ENCODE peak calls at places on chromosomes 7 and 10, in eight cellular contexts. Y, M, A, R, K, V, L and C are unnamed samples.

GRCh38 chr10:13189946-13190345 is 28.6 kb downstream of the MCM10 start:
- DNase-seq in Y (no peak), M (no peak), A (no peak), R (no peak), K (no peak), V (no peak), L (no peak), C (no peak)

GRCh38 chr7:39413866-39414668 is 152.1 kb upstream of the YAE1 start:
- DNase-seq in Y (no peak), M (peak), A (peak), R (no peak), K (peak), V (no peak), L (no peak), C (peak)

GRCh38 chr7:117248810-117249209 is 74.0 kb downstream of the WNT2 start:
- DNase-seq in Y (no peak), M (no peak), A (peak), R (no peak), K (no peak), V (no peak), L (no peak), C (no peak)

GRCh38 chr7:16402084-16402483 is 19.3 kb downstream of the CRPPA start:
- DNase-seq in Y (no peak), M (no peak), A (no peak), R (no peak), K (no peak), V (no peak), L (no peak), C (no peak)

GRCh38 chr10:53401536-53401935 is 629.0 kb upstream of the MBL2 start:
- DNase-seq in Y (no peak), M (no peak), A (no peak), R (no peak), K (no peak), V (no peak), L (no peak), C (no peak)

GRCh38 chr7:157668884-157669767 is 332.3 kb downstream of the DNAJB6 start:
- DNase-seq in Y (no peak), M (peak), A (no peak), R (peak), K (no peak), V (no peak), L (no peak), C (no peak)

GRCh38 chr10:80878330-80878729 is 340.6 kb downstream of the SH2D4B start:
- DNase-seq in Y (no peak), M (no peak), A (no peak), R (no peak), K (no peak), V (no peak), L (no peak), C (no peak)

GRCh38 chr10:132687181-132687892 is 98.6 kb downstream of the NKX6-2 start:
- DNase-seq in Y (no peak), M (peak), A (no peak), R (peak), K (no peak), V (no peak), L (no peak), C (no peak)

GRCh38 chr10:99730026-99730425 is 1.9 kb downstream of the COX15 start:
- DNase-seq in Y (no peak), M (no peak), A (no peak), R (no peak), K (no peak), V (no peak), L (no peak), C (no peak)

GRCh38 chr10:124748206-124748605 is 4.0 kb upstream of the FAM53B start:
- DNase-seq in Y (no peak), M (no peak), A (no peak), R (no peak), K (no peak), V (no peak), L (no peak), C (no peak)

GRCh38 chr7:100080895-100081534 is 508 bp downstream of the ZNF3 start:
- DNase-seq in Y (no peak), M (peak), A (no peak), R (no peak), K (no peak), V (no peak), L (no peak), C (no peak)

GRCh38 chr10:23786594-23786993 is 347.7 kb downstream of the OTUD1 start:
- DNase-seq in Y (no peak), M (no peak), A (no peak), R (no peak), K (no peak), V (no peak), L (no peak), C (no peak)

GRCh38 chr7:142954680-142955268 is 7.4 kb downstream of the KEL start:
- DNase-seq in Y (no peak), M (no peak), A (no peak), R (no peak), K (no peak), V (no peak), L (no peak), C (no peak)

GRCh38 chr7:55069271-55069792 is 50.5 kb downstream of the EGFR start:
- DNase-seq in Y (no peak), M (no peak), A (no peak), R (no peak), K (no peak), V (no peak), L (no peak), C (no peak)

GRCh38 chr10:51422311-51423120 is 276.9 kb downstream of the CSTF2T start:
- DNase-seq in Y (no peak), M (peak), A (peak), R (no peak), K (peak), V (peak), L (peak), C (peak)

GRCh38 chr10:124093076-124093773 is at the start of gene CHST15:
- DNase-seq in Y (no peak), M (peak), A (peak), R (peak), K (peak), V (no peak), L (no peak), C (peak)

GRCh38 chr7:121557034-121557892 is 161.2 kb upstream of the FAM3C start:
- DNase-seq in Y (no peak), M (no peak), A (peak), R (no peak), K (peak), V (no peak), L (no peak), C (peak)

GRCh38 chr10:119290301-119291036 is 83.1 kb downstream of the GRK5 start:
- DNase-seq in Y (no peak), M (no peak), A (no peak), R (no peak), K (no peak), V (no peak), L (no peak), C (no peak)

GRCh38 chr7:129122086-129122750 is 22.3 kb upstream of the TSPAN33 start:
- DNase-seq in Y (no peak), M (no peak), A (no peak), R (no peak), K (no peak), V (no peak), L (no peak), C (no peak)

GRCh38 chr7:128236924-128237586 is 4.0 kb upstream of the LEP start:
- DNase-seq in Y (no peak), M (no peak), A (peak), R (peak), K (peak), V (no peak), L (peak), C (peak)

GRCh38 chr7:23247101-23247601 is 576 bp downstream of the GPNMB start:
- DNase-seq in Y (no peak), M (peak), A (peak), R (no peak), K (peak), V (no peak), L (no peak), C (no peak)

GRCh38 chr10:33314788-33315561 is 19.5 kb downstream of the NRP1 start:
- DNase-seq in Y (no peak), M (no peak), A (no peak), R (no peak), K (no peak), V (no peak), L (no peak), C (peak)